ENCODE peak calls at places on chromosomes 3 and 15, in six cellular contexts. J is PC-3, Z is neural progenitor cell, U is HCT116, S is hepatocyte, H is GM23338. K is an unnamed sample.
A peak's percentile ranks its signal among the peaks of the same experiment; 100 is the strongest.

GRCh38 chr3:50584391-50584790 is 15.1 kb downstream of the HEMK1 start:
- DNase-seq in S (no peak), U (no peak), J (no peak), Z (no peak), H (peak; percentile 25), K (no peak)

GRCh38 chr3:125054436-125055164 is 1.2 kb downstream of the HEG1 start:
- DNase-seq in S (peak; percentile 52), Z (peak; percentile 53), J (peak; percentile 38), H (peak; percentile 52), U (no peak), K (peak; percentile 67)

GRCh38 chr3:187739561-187740445 is 5.5 kb downstream of the BCL6 start:
- DNase-seq in J (peak; percentile 87), H (peak; percentile 83), Z (peak; percentile 89), U (peak; percentile 60), S (peak; percentile 92), K (peak; percentile 87)

GRCh38 chr3:150158974-150159625 is 188.4 kb upstream of the PFN2 start:
- DNase-seq in U (no peak), J (no peak), Z (no peak), S (no peak), H (no peak), K (no peak)

GRCh38 chr3:187973977-187974856 is 179.7 kb upstream of the LPP start:
- DNase-seq in U (no peak), H (no peak), J (no peak), S (no peak), Z (no peak), K (no peak)

GRCh38 chr3:164113406-164114332 is 964.6 kb downstream of the SI start:
- DNase-seq in S (no peak), J (no peak), U (no peak), Z (no peak), H (no peak), K (peak; percentile 77)

GRCh38 chr15:34773916-34774315 is 19.1 kb upstream of the GJD2 start:
- DNase-seq in J (no peak), S (no peak), U (no peak), H (peak; percentile 76), Z (peak; percentile 5), K (no peak)

GRCh38 chr15:40782609-40783227 is 12.9 kb downstream of the C15orf62 start:
- DNase-seq in S (peak; percentile 86), J (peak; percentile 90), Z (peak; percentile 79), H (peak; percentile 81), U (peak; percentile 68), K (peak; percentile 91)

GRCh38 chr3:116446037-116446436 is 750 bp upstream of the LSAMP start:
- DNase-seq in Z (no peak), J (no peak), S (no peak), U (no peak), H (no peak), K (no peak)

GRCh38 chr15:71596672-71597071 is 213.7 kb upstream of the NR2E3 start:
- DNase-seq in H (peak; percentile 26), U (no peak), S (no peak), Z (no peak), J (no peak), K (no peak)

GRCh38 chr3:186320862-186321568 is 41.0 kb downstream of the DGKG start:
- DNase-seq in U (no peak), S (no peak), H (no peak), Z (no peak), J (peak; percentile 33), K (no peak)

GRCh38 chr3:45795882-45796765 is at the start of gene SLC6A20:
- DNase-seq in U (no peak), Z (peak; percentile 84), S (peak; percentile 67), J (no peak), H (peak; percentile 72), K (no peak)
- TF ChIP-seq EZH2 in U (no peak), Z (peak; percentile 90), S (no peak), J (no peak), H (no peak), K (no peak)

DNA sequence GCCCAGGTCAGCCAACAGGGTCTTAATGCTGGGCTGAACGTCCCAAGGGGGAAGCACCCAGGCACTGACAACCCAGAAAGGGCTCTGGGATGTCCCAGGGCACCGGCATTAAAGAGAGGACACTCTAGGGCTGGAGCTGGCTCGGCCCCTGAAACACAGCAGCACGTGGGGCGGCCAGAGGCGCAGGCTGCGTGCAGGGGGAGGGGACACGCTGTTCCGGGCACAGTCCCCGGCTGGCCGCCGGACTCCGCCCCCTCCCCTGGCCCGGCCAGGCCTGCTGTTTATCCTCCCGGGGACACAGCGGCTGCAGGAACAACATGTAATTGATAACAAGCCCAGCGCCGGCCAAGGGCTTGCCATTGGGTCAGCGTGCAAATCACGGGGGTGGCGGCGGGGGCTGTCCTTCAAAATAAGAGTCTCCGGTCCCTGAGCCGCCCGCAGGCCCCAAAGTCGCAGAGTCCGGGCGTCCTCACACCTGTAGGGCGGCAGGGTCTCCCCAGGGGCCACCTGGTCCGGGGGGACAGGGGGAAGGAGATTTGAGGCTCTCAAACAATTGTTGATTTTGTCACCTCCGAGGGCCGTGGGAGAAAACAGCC is 1.3 kb downstream of the KLF15 start:
- DNase-seq in H (peak; percentile 93), S (peak; percentile 93), Z (peak; percentile 91), J (no peak), U (peak; percentile 46), K (peak; percentile 74)
- TF ChIP-seq EZH2phosphoT487 in H (no peak), S (no peak), Z (peak; percentile 18), J (no peak), U (no peak), K (no peak)

GRCh38 chr3:29280675-29281264 is at the start of gene RBMS3:
- DNase-seq in H (peak; percentile 86), Z (peak; percentile 83), J (peak; percentile 91), S (peak; percentile 91), U (peak; percentile 48), K (peak; percentile 48)
- TF ChIP-seq CTCF in H (peak; percentile 48), Z (peak; percentile 40), J (peak; percentile 58), S (peak; percentile 55), U (peak; percentile 19), K (peak; percentile 31)

DNA sequence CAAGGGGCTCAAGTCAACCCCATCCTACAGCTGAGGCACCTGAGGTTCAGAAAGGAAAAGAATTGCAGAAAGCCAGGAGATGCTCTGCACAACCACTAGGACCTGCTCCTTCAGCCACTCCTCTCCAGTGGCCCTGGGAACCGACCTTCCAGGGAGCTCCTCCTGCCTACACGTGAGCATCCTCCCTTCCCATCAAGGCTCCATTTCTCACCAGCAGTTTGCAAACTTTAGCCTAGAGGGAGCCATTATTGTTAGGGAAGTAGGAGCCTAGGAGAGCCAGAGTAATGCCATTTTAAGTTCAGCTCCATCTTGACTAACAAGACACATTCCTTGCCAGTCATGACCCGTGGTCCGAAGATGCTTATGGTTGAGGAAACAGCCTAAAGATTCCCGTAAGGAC is 11.2 kb upstream of the CHCHD6 start:
- DNase-seq in J (no peak), S (no peak), U (no peak), Z (no peak), H (peak; percentile 13), K (no peak)
- TF ChIP-seq EZH2 in J (no peak), S (no peak), U (no peak), Z (no peak), H (no peak), K (no peak)

DNA sequence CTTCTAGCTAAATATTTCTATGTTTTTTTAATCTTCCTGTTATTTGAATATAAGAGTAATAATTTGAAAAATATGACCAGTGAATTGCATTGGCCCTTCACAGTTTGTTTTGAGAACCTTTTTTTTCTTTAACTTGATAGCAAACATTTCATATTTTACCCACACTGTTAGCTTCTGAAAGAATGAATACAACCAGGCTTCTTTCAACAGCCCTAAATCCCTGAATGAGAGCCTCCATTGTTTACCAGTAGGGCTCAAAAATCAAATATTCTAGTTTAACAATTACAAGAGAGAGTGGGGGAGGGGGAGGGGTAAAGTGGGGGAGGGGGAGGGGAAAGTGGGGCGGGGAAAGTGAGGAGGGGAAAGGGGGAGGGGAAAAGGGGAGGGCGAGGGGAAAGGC is 14.5 kb upstream of the TOP2B start:
- DNase-seq in U (no peak), H (peak; percentile 11), S (no peak), J (no peak), Z (no peak), K (no peak)
- TF ChIP-seq EZH2phosphoT487 in U (no peak), H (no peak), S (no peak), J (no peak), Z (no peak), K (no peak)

GRCh38 chr3:159486580-159486979 is 502.1 kb upstream of the IL12A start:
- DNase-seq in S (no peak), Z (peak; percentile 32), U (peak; percentile 22), H (peak; percentile 73), J (peak; percentile 47), K (no peak)
- TF ChIP-seq CTCF in S (no peak), Z (peak; percentile 60), U (peak; percentile 50), H (peak; percentile 80), J (peak; percentile 63), K (peak; percentile 44)

GRCh38 chr15:65396283-65396964 is 18.6 kb upstream of the IGDCC3 start:
- DNase-seq in J (no peak), Z (peak; percentile 36), H (peak; percentile 66), S (no peak), U (no peak), K (no peak)
- TF ChIP-seq EZH2 in J (no peak), Z (peak; percentile 65), H (peak; percentile 78), S (no peak), U (no peak), K (peak; percentile 78)

DNA sequence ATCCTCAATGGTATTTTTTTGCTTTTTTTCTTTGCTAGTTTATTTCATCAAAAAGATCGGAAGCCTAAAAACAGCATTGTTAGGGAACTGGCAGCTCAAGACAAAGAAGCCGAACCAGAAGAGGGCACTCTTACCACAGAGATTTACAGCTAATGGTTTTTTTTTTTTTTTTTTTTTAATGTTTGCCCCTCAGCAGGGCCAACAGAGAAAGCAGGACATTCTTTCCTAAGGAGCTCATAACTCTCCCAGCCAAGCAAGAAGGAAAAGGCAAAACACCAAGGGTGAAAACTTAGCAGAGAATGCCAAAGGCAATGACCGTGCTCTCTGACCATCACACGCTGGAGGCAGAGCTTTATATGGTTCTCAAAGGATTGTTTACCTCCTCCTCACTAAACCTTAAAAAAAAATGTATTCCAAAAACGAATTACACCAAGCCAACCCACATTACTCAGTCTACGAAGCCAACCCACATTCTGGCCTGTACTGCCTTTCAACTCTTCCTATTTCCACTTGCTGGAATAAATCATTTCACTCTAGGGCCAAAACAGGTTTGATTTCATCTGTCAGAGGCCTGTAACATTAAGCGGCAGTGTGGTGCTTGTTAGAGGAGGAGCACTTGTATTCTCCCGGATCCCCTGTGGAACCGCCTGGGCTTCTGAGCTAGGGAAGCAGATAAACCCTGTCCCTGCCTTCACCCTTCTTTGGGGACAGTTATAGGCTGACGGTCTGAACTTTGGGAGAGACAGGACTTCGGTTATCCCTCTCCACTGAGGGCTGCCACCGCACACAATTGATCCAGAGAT is 35.6 kb upstream of the GYG1 start:
- DNase-seq in S (peak; percentile 82), H (peak; percentile 76), J (peak; percentile 68), Z (peak; percentile 76), U (peak; percentile 48), K (peak; percentile 52)
- TF ChIP-seq EZH2phosphoT487 in S (no peak), H (no peak), J (no peak), Z (no peak), U (no peak), K (no peak)